ENCODE peak calls at places on chromosomes 6 and 20, in four cellular contexts. One of them, this sample, is unnamed.

GRCh38 chr6:17066610-17067009 is 35.2 kb upstream of the STMND1 start:
- DNase-seq in K562: no peak
- DNase-seq in sigmoid colon: no peak
- DNase-seq in transverse colon: no peak
- DNase-seq in this sample: no peak

GRCh38 chr6:16391451-16391912 is 153.1 kb downstream of the GMPR start:
- DNase-seq in transverse colon: no peak
- DNase-seq in sigmoid colon: no peak
- DNase-seq in K562: no peak
- DNase-seq in this sample: no peak

GRCh38 chr6:151325075-151326050 is 66.0 kb downstream of the ZBTB2 start:
- DNase-seq in transverse colon: peak; percentile 45
- DNase-seq in sigmoid colon: peak; percentile 92
- DNase-seq in K562: no peak
- DNase-seq in this sample: peak; percentile 62

GRCh38 chr6:36642913-36643817 is 35.3 kb upstream of the CDKN1A start:
- DNase-seq in K562: no peak
- DNase-seq in transverse colon: peak; percentile 95
- DNase-seq in sigmoid colon: peak; percentile 96
- DNase-seq in this sample: peak; percentile 88

GRCh38 chr20:44306927-44307326 is 4.1 kb downstream of the FITM2 start:
- DNase-seq in sigmoid colon: peak; percentile 60
- DNase-seq in K562: no peak
- DNase-seq in transverse colon: no peak
- DNase-seq in this sample: no peak

GRCh38 chr20:62557999-62558408 is 82.2 kb upstream of the GATA5 start:
- DNase-seq in sigmoid colon: no peak
- DNase-seq in transverse colon: no peak
- DNase-seq in K562: no peak
- DNase-seq in this sample: no peak

GRCh38 chr6:22448311-22448711 is 121.1 kb upstream of the HDGFL1 start:
- DNase-seq in transverse colon: no peak
- DNase-seq in sigmoid colon: no peak
- DNase-seq in K562: no peak
- DNase-seq in this sample: no peak

GRCh38 chr6:56772737-56773184 is 130.1 kb upstream of the DST start:
- DNase-seq in sigmoid colon: peak; percentile 78
- DNase-seq in K562: no peak
- DNase-seq in transverse colon: no peak
- DNase-seq in this sample: no peak

GRCh38 chr6:136037885-136038460 is 186.5 kb downstream of the PDE7B start:
- DNase-seq in K562: no peak
- DNase-seq in transverse colon: no peak
- DNase-seq in sigmoid colon: no peak
- DNase-seq in this sample: no peak

GRCh38 chr6:43277643-43278523 is 20.2 kb upstream of the SLC22A7 start:
- DNase-seq in sigmoid colon: no peak
- DNase-seq in K562: no peak
- DNase-seq in transverse colon: peak; percentile 89
- DNase-seq in this sample: peak; percentile 80

GRCh38 chr20:57335392-57335791 is 5.8 kb downstream of the SPO11 start:
- DNase-seq in K562: no peak
- DNase-seq in transverse colon: no peak
- DNase-seq in sigmoid colon: no peak
- DNase-seq in this sample: no peak

GRCh38 chr6:141451176-141451507 is 681.6 kb upstream of the GJE1 start:
- DNase-seq in K562: no peak
- DNase-seq in transverse colon: no peak
- DNase-seq in sigmoid colon: no peak
- DNase-seq in this sample: no peak

GRCh38 chr6:109024784-109025183 is 69.9 kb downstream of the SESN1 start:
- DNase-seq in sigmoid colon: no peak
- DNase-seq in K562: peak; percentile 22
- DNase-seq in transverse colon: no peak
- DNase-seq in this sample: no peak

GRCh38 chr20:31861346-31862156 is 8.8 kb downstream of the DUSP15 start:
- DNase-seq in transverse colon: peak; percentile 61
- DNase-seq in sigmoid colon: no peak
- DNase-seq in K562: peak; percentile 78
- DNase-seq in this sample: peak; percentile 59

GRCh38 chr20:6711950-6712634 is 55.4 kb upstream of the BMP2 start:
- DNase-seq in sigmoid colon: peak; percentile 67
- DNase-seq in transverse colon: peak; percentile 54
- DNase-seq in K562: no peak
- DNase-seq in this sample: no peak

GRCh38 chr6:108748063-108748462 is 100.2 kb upstream of the ARMC2 start:
- DNase-seq in K562: no peak
- DNase-seq in transverse colon: no peak
- DNase-seq in sigmoid colon: no peak
- DNase-seq in this sample: no peak

DNA sequence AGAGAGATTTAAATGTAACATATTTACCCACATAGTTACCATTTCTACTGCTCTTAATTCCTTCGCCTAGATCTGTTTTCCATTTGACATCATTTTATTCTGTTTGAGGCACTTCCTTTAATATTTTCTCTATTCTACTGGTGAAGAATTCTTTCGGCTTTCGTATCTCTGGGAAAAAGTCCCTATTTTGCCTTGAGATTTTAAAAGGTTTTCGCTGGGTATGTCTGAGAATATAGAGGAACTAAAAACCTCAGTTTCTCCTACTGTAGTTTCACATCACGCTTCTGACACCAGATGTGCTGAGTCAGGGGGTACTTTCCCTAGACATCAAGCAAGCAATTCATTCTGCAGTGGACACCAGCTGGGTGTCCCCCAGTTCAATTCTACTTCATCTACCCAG is 61.7 kb downstream of the E2F3 start:
- DNase-seq in transverse colon: no peak
- DNase-seq in K562: no peak
- DNase-seq in sigmoid colon: no peak
- DNase-seq in this sample: no peak
- TF ChIP-seq EP300 in transverse colon: no peak
- TF ChIP-seq EP300 in K562: no peak
- TF ChIP-seq EP300 in sigmoid colon: no peak
- TF ChIP-seq EP300 in this sample: no peak

DNA sequence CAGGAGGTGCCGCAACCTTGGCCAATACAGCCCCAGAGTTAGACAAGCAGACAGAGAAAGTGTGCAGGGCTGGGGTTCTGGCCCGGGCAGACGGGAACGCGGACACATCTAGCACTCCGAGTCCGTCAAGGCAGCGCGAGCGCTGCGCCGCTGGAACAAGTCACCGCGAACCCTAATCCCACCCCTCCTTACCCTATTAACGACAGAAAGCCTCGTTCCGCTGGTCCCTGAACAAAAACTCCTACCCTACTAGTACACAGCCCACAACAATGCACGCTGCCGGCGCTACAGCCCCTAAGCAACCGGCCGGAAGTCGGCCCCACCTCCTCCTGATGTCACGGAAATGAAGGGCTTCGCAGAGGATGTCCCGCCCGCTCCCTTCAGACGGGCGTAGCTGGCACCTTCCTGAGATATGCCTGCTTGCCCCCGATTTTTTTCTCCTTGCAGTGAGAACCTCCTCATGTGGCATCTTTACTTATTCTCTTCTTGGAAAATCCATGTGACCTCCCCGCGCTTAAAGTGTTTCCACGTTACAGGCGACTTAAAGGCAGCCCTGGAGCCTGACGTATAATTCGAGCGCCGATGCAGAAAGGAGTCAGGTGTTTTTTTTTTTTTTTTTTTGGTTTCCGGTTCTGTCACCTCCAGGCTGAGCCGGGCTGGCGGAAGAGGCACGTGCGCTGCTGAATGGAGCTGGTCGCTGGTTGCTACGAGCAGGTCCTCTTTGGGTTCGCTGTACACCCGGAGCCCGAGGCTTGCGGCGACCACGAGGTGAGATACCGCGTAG is at the start of the genes C6orf52 and PAK1IP1:
- DNase-seq in transverse colon: peak; percentile 95
- DNase-seq in sigmoid colon: peak; percentile 97
- DNase-seq in K562: peak; percentile 97
- DNase-seq in this sample: peak; percentile 94
- TF ChIP-seq EP300 in transverse colon: no peak
- TF ChIP-seq EP300 in sigmoid colon: peak; percentile 6
- TF ChIP-seq EP300 in K562: no peak
- TF ChIP-seq EP300 in this sample: peak; percentile 45

GRCh38 chr6:105808571-105808970 is 277.6 kb upstream of the PRDM1 start:
- DNase-seq in transverse colon: no peak
- DNase-seq in K562: peak; percentile 58
- DNase-seq in sigmoid colon: no peak
- DNase-seq in this sample: no peak

GRCh38 chr6:105807905-105808304 is 278.2 kb upstream of the PRDM1 start:
- DNase-seq in transverse colon: no peak
- DNase-seq in sigmoid colon: no peak
- DNase-seq in K562: no peak
- DNase-seq in this sample: no peak

GRCh38 chr6:105805581-105806023 is 280.5 kb upstream of the PRDM1 start:
- DNase-seq in sigmoid colon: no peak
- DNase-seq in K562: peak; percentile 72
- DNase-seq in transverse colon: no peak
- DNase-seq in this sample: no peak

GRCh38 chr6:105804436-105804835 is 281.7 kb upstream of the PRDM1 start:
- DNase-seq in K562: no peak
- DNase-seq in sigmoid colon: no peak
- DNase-seq in transverse colon: no peak
- DNase-seq in this sample: no peak

DNA sequence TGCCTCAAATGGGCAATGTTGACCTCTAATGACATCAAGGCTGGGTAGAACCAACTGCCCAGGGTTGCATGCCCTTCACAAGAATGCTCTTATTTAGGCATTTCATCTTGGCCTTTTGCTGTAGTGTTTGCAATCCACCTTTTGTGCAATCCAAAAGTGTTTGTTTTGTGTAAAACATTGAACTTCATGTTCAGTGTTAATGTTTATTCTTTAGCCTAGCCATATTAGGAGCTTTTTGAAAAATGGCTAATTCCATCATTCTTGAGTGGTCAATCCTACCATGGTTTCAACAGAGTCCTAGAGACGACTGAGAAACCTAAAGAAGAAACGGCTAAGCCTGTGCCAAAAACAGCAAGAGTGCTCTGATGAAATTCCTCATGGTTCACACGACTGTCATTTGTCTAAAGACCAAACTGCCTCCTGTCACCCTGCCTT is 279.6 kb upstream of the PRDM1 start:
- DNase-seq in sigmoid colon: no peak
- DNase-seq in transverse colon: no peak
- DNase-seq in K562: no peak
- DNase-seq in this sample: no peak
- TF ChIP-seq EP300 in sigmoid colon: no peak
- TF ChIP-seq EP300 in transverse colon: no peak
- TF ChIP-seq EP300 in K562: no peak
- TF ChIP-seq EP300 in this sample: no peak

DNA sequence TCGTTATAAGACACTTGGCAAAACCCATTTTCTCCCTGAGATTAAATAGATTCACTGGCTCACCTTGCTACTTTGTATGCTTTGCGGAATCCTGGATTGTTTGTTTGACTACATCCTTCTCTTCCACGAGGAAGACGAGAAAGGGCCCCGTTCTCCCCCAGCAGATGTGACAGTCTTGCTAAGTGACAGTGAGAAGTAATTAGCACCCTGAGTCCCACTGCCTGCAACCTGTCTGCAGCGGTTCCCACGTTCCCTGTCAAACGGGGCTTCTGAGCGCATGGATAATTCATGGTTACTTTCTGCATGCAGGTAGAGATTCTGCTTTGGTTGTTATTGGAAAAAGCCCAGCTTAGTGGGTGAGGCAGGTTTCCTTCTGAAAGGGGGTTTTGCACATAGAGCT is 163.7 kb downstream of the CDH26 start:
- DNase-seq in sigmoid colon: no peak
- DNase-seq in K562: no peak
- DNase-seq in transverse colon: no peak
- DNase-seq in this sample: no peak
- TF ChIP-seq EP300 in sigmoid colon: no peak
- TF ChIP-seq EP300 in K562: no peak
- TF ChIP-seq EP300 in transverse colon: no peak
- TF ChIP-seq EP300 in this sample: no peak

DNA sequence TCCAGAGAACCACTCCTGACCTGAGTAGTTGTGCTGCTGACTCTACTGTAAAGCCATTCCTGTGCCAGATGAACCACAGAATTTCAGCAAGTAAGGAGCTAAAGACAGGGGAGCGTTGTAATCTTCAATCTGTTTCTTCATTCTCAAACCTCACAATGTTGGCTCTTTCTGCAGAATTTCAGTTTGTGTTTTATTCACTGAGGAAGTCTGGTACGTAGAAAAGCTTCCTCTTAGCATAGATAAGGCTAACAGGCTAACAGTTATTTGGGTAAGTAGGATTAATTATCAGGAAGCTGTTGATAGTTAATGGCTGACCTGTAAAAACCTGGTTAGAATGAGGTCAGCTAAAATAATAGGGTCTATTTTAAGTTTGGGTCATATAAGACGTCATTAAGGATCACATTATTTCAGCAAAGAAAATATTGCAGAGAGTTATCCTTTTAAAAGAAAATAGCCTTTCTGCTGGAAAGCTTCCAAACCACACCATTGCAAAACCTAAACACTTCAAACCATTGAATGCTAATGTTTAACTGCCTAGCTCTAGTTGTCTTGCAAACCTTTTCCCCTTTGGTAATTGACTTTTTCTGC is 14.1 kb upstream of the TENT5A start:
- DNase-seq in K562: no peak
- DNase-seq in sigmoid colon: no peak
- DNase-seq in transverse colon: no peak
- DNase-seq in this sample: peak; percentile 78
- TF ChIP-seq EP300 in K562: no peak
- TF ChIP-seq EP300 in sigmoid colon: no peak
- TF ChIP-seq EP300 in transverse colon: no peak
- TF ChIP-seq EP300 in this sample: no peak

GRCh38 chr6:137866914-137867684 is at the start of gene TNFAIP3:
- DNase-seq in transverse colon: peak; percentile 96
- DNase-seq in K562: peak; percentile 94
- DNase-seq in sigmoid colon: peak; percentile 98
- DNase-seq in this sample: peak; percentile 94
- TF ChIP-seq EP300 in transverse colon: peak; percentile 12
- TF ChIP-seq EP300 in K562: no peak
- TF ChIP-seq EP300 in sigmoid colon: peak; percentile 6
- TF ChIP-seq EP300 in this sample: peak; percentile 71

This sample was measured in HepG2.